ENCODE peak calls at places on chromosomes 11 and 22, in nine cellular contexts. X is HFFc6; V is nephron progenitor cell; H is CD4-positive, alpha-beta T cell; W is epithelial cell of proximal tubule; T is HCT116; Z is GM12865; M is ovary; F is PC-3. P is an unnamed sample.

GRCh38 chr11:47979378-47980092 is 824 bp upstream of the PTPRJ start:
- DNase-seq in Z (no peak), W (no peak), T (no peak), F (no peak), H (no peak), X (no peak), M (no peak), V (peak; percentile 35), P (no peak)

GRCh38 chr11:77144196-77144853 is 16.3 kb downstream of the MYO7A start:
- DNase-seq in W (no peak), F (no peak), M (no peak), X (no peak), H (no peak), Z (no peak), V (no peak), T (no peak), P (no peak)

GRCh38 chr11:125062196-125062930 is 742 bp upstream of the SLC37A2 start:
- DNase-seq in W (no peak), T (no peak), F (no peak), M (no peak), Z (no peak), V (no peak), H (no peak), X (no peak), P (no peak)

GRCh38 chr11:33461726-33462125 is 204.5 kb downstream of the HIPK3 start:
- DNase-seq in M (no peak), Z (no peak), T (no peak), V (no peak), X (peak; percentile 65), F (no peak), H (no peak), W (no peak), P (no peak)

GRCh38 chr22:32695451-32695891 is 106.0 kb upstream of the TIMP3 start:
- DNase-seq in Z (no peak), F (peak; percentile 50), W (peak; percentile 64), M (no peak), H (no peak), V (no peak), X (peak; percentile 97), T (peak; percentile 21), P (no peak)

GRCh38 chr11:86041975-86042378 is 26.9 kb downstream of the PICALM start:
- DNase-seq in W (peak; percentile 73), F (peak; percentile 92), X (peak; percentile 83), H (no peak), T (peak; percentile 76), M (peak; percentile 83), V (peak; percentile 67), Z (peak; percentile 88), P (peak; percentile 33)

GRCh38 chr22:46964773-46965550 is 202.5 kb downstream of the TBC1D22A start:
- DNase-seq in M (no peak), H (no peak), F (no peak), T (no peak), V (no peak), Z (no peak), X (no peak), W (no peak), P (no peak)

GRCh38 chr11:112639469-112639868 is 321.8 kb upstream of the NCAM1 start:
- DNase-seq in Z (no peak), M (no peak), T (no peak), W (no peak), F (no peak), X (no peak), V (no peak), H (no peak), P (no peak)

GRCh38 chr11:6695377-6695776 is 12.2 kb upstream of the MRPL17 start:
- DNase-seq in X (peak; percentile 54), M (no peak), T (no peak), W (no peak), V (no peak), Z (no peak), H (no peak), F (no peak), P (no peak)

GRCh38 chr11:82305123-82305522 is 428.5 kb downstream of the FAM181B start:
- DNase-seq in F (no peak), M (no peak), T (no peak), H (no peak), W (no peak), X (no peak), Z (no peak), V (no peak), P (no peak)

GRCh38 chr11:93639548-93639947 is 21.9 kb upstream of the CEP295 start:
- DNase-seq in X (no peak), H (no peak), V (no peak), W (no peak), T (no peak), Z (no peak), F (no peak), M (no peak), P (no peak)

GRCh38 chr11:35381720-35382322 is 37.5 kb downstream of the SLC1A2 start:
- DNase-seq in W (no peak), T (no peak), H (no peak), Z (no peak), F (no peak), X (no peak), V (no peak), M (no peak), P (no peak)

GRCh38 chr22:43826142-43827093 is 14.3 kb upstream of the EFCAB6 start:
- DNase-seq in H (no peak), X (peak; percentile 18), W (no peak), M (no peak), T (no peak), V (no peak), Z (peak; percentile 20), F (peak; percentile 62), P (no peak)

GRCh38 chr22:49377306-49377705 is 450.4 kb downstream of the BRD1 start:
- DNase-seq in H (no peak), Z (no peak), M (no peak), X (no peak), W (no peak), V (no peak), F (no peak), T (no peak), P (no peak)

GRCh38 chr11:66284526-66285078 is 4.3 kb downstream of the YIF1A start:
- DNase-seq in Z (no peak), X (no peak), W (no peak), H (no peak), M (no peak), V (no peak), T (no peak), F (no peak), P (no peak)

GRCh38 chr11:66281776-66282467 is 3.9 kb downstream of the CNIH2 start:
- DNase-seq in M (no peak), W (no peak), T (no peak), Z (no peak), F (no peak), V (no peak), H (no peak), X (no peak), P (no peak)

GRCh38 chr11:66285250-66285947 is 3.5 kb downstream of the YIF1A start:
- DNase-seq in T (no peak), W (no peak), X (no peak), V (no peak), H (no peak), Z (no peak), F (no peak), M (no peak), P (no peak)

GRCh38 chr11:66282468-66283455 is 4.8 kb downstream of the CNIH2 start:
- DNase-seq in Z (peak; percentile 99), M (peak; percentile 98), T (peak; percentile 91), H (peak; percentile 100), X (peak; percentile 92), W (no peak), F (peak; percentile 97), V (peak; percentile 100), P (peak; percentile 99)

DNA sequence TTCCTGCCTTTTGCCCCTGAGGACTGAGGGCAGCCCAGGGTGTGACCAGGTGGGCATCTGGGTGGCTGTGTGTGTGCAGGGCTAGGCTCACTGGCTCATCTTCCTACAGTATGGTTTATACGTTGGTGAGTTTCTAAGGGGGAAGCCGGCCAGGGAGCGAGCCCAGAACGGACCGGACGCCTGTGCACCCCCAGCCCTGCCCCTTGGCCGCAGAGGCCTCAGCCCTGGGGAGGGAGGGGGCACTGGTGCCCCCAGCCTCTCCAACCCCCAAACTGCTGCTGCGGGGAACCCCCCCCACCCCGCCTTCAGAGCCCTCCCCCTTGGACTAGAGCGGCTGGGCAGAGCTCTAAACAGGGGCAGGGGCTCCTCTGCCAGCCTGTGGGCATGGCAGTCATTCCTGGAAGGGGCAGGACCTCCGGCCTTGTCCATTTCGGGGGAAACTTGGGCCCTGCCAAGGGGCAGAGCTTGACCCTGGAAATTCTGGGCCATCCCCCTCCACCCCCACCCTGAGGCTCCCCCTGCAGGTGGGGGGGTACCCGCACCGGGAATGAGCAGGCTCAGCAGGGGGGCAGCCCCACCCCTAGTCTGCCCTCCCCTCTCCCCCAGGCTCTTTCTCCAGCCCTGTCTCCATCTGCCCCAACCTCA is 5.4 kb downstream of the YIF1A start:
- DNase-seq in Z (no peak), H (no peak), F (no peak), V (no peak), M (no peak), X (no peak), T (no peak), W (no peak), P (no peak)
- TF ChIP-seq CTCF in Z (no peak), H (no peak), F (peak; percentile 36), V (no peak), M (no peak), X (peak; percentile 54), T (peak; percentile 17), W (no peak), P (no peak)

DNA sequence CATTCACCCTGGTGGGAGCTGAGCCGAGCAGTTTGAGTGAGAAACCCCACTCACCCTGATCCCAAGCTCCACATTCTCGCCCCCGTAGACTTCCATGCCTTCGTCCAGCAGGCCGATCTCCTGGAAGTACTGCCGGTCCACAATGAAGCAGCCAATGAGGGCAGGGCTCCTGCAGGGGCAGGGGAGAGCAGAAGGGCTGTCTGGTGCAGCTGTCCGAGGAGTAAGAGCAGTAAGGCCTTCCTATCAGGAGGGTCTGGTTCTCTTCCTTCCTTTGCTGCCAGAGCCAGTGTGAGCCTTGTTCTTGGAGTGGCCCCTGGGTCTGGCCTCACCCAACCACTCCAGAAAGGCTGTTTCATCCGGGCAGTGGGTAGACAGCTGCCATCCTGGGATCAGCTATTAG is 19.4 kb upstream of the CSNK2A3 start:
- DNase-seq in W (no peak), M (no peak), V (no peak), H (no peak), T (no peak), X (no peak), F (no peak), Z (no peak), P (no peak)
- TF ChIP-seq CTCF in W (no peak), M (no peak), V (no peak), H (no peak), T (no peak), X (no peak), F (no peak), Z (no peak), P (no peak)

DNA sequence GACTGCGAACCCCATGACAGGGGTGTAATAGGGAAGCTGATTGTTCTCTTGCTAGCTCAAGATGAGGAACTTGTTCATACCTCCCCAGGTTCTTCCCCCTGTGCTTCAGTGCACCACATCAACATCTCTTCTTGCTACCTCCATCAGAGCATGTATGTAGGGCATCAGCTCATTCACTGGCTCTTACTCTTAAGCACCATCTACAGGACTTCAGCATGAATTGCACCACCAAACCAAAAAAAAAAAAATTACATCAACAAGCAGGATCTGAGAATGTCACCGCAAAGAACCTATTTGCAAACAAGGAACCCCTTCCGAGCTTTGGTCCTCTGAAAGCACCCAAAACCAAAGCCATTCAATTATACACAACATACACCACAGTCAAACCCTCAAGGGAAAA is 2226.5 kb upstream of the RAG2 start:
- DNase-seq in T (no peak), Z (peak; percentile 1), V (no peak), X (no peak), F (peak; percentile 54), M (no peak), H (no peak), W (no peak), P (no peak)
- TF ChIP-seq CTCF in T (peak; percentile 16), Z (no peak), V (peak; percentile 34), X (peak; percentile 40), F (peak; percentile 65), M (no peak), H (no peak), W (peak; percentile 24), P (peak; percentile 25)

GRCh38 chr11:61891331-61892084 is at the start of gene FADS3:
- DNase-seq in V (peak; percentile 90), X (peak; percentile 62), W (no peak), Z (peak; percentile 53), T (peak; percentile 68), F (peak; percentile 96), M (peak; percentile 88), H (peak; percentile 62), P (peak; percentile 85)
- TF ChIP-seq CTCF in V (no peak), X (no peak), W (no peak), Z (peak; percentile 13), T (no peak), F (peak; percentile 0), M (no peak), H (no peak), P (no peak)

P was measured in D721Med.